ENCODE peak calls at places on chromosomes 1 and 21, in nine cellular contexts. One of them, this sample, is unnamed.
A peak's percentile ranks its signal among the peaks of the same experiment; 100 is the strongest.

GRCh38 chr21:41294548-41295231 is 21.9 kb upstream of the FAM3B start:
- DNase-seq in astrocyte of the cerebellum: no peak
- DNase-seq in naive thymus-derived CD4-positive, alpha-beta T cell: no peak
- DNase-seq in kidney tubule cell: no peak
- DNase-seq in NCI-H1105: no peak
- DNase-seq in HEK293T: no peak
- DNase-seq in left colon: no peak
- DNase-seq in stimulated activated CD8-positive, alpha-beta memory T cell treated with anti-CD3 and anti-CD28 coated beads, Interleukin-7, amount 100 ng/mL, for 1 hour: no peak
- DNase-seq in GM12865: no peak
- DNase-seq in this sample: no peak

GRCh38 chr1:208714356-208714755 is 470.2 kb upstream of the PLXNA2 start:
- DNase-seq in NCI-H1105: no peak
- DNase-seq in naive thymus-derived CD4-positive, alpha-beta T cell: no peak
- DNase-seq in stimulated activated CD8-positive, alpha-beta memory T cell treated with anti-CD3 and anti-CD28 coated beads, Interleukin-7, amount 100 ng/mL, for 1 hour: no peak
- DNase-seq in GM12865: no peak
- DNase-seq in astrocyte of the cerebellum: no peak
- DNase-seq in left colon: no peak
- DNase-seq in kidney tubule cell: no peak
- DNase-seq in HEK293T: no peak
- DNase-seq in this sample: no peak

GRCh38 chr1:205983925-205984725 is 19.1 kb downstream of the RAB7B start:
- DNase-seq in NCI-H1105: no peak
- DNase-seq in left colon: peak; percentile 64
- DNase-seq in GM12865: peak; percentile 68
- DNase-seq in HEK293T: peak; percentile 77
- DNase-seq in stimulated activated CD8-positive, alpha-beta memory T cell treated with anti-CD3 and anti-CD28 coated beads, Interleukin-7, amount 100 ng/mL, for 1 hour: no peak
- DNase-seq in astrocyte of the cerebellum: no peak
- DNase-seq in kidney tubule cell: peak; percentile 84
- DNase-seq in naive thymus-derived CD4-positive, alpha-beta T cell: no peak
- DNase-seq in this sample: peak; percentile 72

GRCh38 chr1:53450225-53450624 is 9.0 kb upstream of the DMRTB1 start:
- DNase-seq in astrocyte of the cerebellum: no peak
- DNase-seq in stimulated activated CD8-positive, alpha-beta memory T cell treated with anti-CD3 and anti-CD28 coated beads, Interleukin-7, amount 100 ng/mL, for 1 hour: no peak
- DNase-seq in naive thymus-derived CD4-positive, alpha-beta T cell: no peak
- DNase-seq in GM12865: no peak
- DNase-seq in kidney tubule cell: no peak
- DNase-seq in NCI-H1105: no peak
- DNase-seq in left colon: no peak
- DNase-seq in HEK293T: no peak
- DNase-seq in this sample: no peak

GRCh38 chr1:241356187-241356518 is 852 bp downstream of the RGS7 start:
- DNase-seq in left colon: no peak
- DNase-seq in naive thymus-derived CD4-positive, alpha-beta T cell: no peak
- DNase-seq in astrocyte of the cerebellum: no peak
- DNase-seq in NCI-H1105: peak; percentile 16
- DNase-seq in stimulated activated CD8-positive, alpha-beta memory T cell treated with anti-CD3 and anti-CD28 coated beads, Interleukin-7, amount 100 ng/mL, for 1 hour: no peak
- DNase-seq in HEK293T: no peak
- DNase-seq in GM12865: no peak
- DNase-seq in kidney tubule cell: no peak
- DNase-seq in this sample: no peak

GRCh38 chr21:35664683-35665082 is 395.6 kb downstream of the SETD4 start:
- DNase-seq in astrocyte of the cerebellum: peak; percentile 33
- DNase-seq in NCI-H1105: no peak
- DNase-seq in kidney tubule cell: peak; percentile 94
- DNase-seq in naive thymus-derived CD4-positive, alpha-beta T cell: no peak
- DNase-seq in left colon: no peak
- DNase-seq in GM12865: peak; percentile 18
- DNase-seq in HEK293T: no peak
- DNase-seq in stimulated activated CD8-positive, alpha-beta memory T cell treated with anti-CD3 and anti-CD28 coated beads, Interleukin-7, amount 100 ng/mL, for 1 hour: no peak
- DNase-seq in this sample: peak; percentile 31

GRCh38 chr1:11963622-11964021 is 16.6 kb upstream of the MFN2 start:
- DNase-seq in naive thymus-derived CD4-positive, alpha-beta T cell: no peak
- DNase-seq in GM12865: no peak
- DNase-seq in astrocyte of the cerebellum: no peak
- DNase-seq in NCI-H1105: no peak
- DNase-seq in HEK293T: no peak
- DNase-seq in stimulated activated CD8-positive, alpha-beta memory T cell treated with anti-CD3 and anti-CD28 coated beads, Interleukin-7, amount 100 ng/mL, for 1 hour: no peak
- DNase-seq in left colon: no peak
- DNase-seq in kidney tubule cell: no peak
- DNase-seq in this sample: no peak

GRCh38 chr1:7421471-7422075 is 349.5 kb upstream of the VAMP3 start:
- DNase-seq in stimulated activated CD8-positive, alpha-beta memory T cell treated with anti-CD3 and anti-CD28 coated beads, Interleukin-7, amount 100 ng/mL, for 1 hour: no peak
- DNase-seq in naive thymus-derived CD4-positive, alpha-beta T cell: no peak
- DNase-seq in GM12865: no peak
- DNase-seq in NCI-H1105: no peak
- DNase-seq in left colon: no peak
- DNase-seq in astrocyte of the cerebellum: no peak
- DNase-seq in HEK293T: no peak
- DNase-seq in kidney tubule cell: no peak
- DNase-seq in this sample: no peak

GRCh38 chr1:77978293-77978968 is 441 bp downstream of the FUBP1 start:
- DNase-seq in HEK293T: peak; percentile 79
- DNase-seq in NCI-H1105: peak; percentile 92
- DNase-seq in stimulated activated CD8-positive, alpha-beta memory T cell treated with anti-CD3 and anti-CD28 coated beads, Interleukin-7, amount 100 ng/mL, for 1 hour: peak; percentile 39
- DNase-seq in GM12865: peak; percentile 98
- DNase-seq in naive thymus-derived CD4-positive, alpha-beta T cell: peak; percentile 91
- DNase-seq in astrocyte of the cerebellum: peak; percentile 92
- DNase-seq in kidney tubule cell: peak; percentile 92
- DNase-seq in left colon: peak; percentile 65
- DNase-seq in this sample: peak; percentile 79

GRCh38 chr1:55420866-55421265 is 205.7 kb upstream of the USP24 start:
- DNase-seq in NCI-H1105: no peak
- DNase-seq in left colon: no peak
- DNase-seq in kidney tubule cell: peak; percentile 78
- DNase-seq in HEK293T: no peak
- DNase-seq in stimulated activated CD8-positive, alpha-beta memory T cell treated with anti-CD3 and anti-CD28 coated beads, Interleukin-7, amount 100 ng/mL, for 1 hour: no peak
- DNase-seq in naive thymus-derived CD4-positive, alpha-beta T cell: no peak
- DNase-seq in GM12865: no peak
- DNase-seq in astrocyte of the cerebellum: no peak
- DNase-seq in this sample: no peak

GRCh38 chr1:21939650-21940374 is 2.7 kb upstream of the HSPG2 start:
- DNase-seq in GM12865: peak; percentile 29
- DNase-seq in astrocyte of the cerebellum: peak; percentile 87
- DNase-seq in NCI-H1105: peak; percentile 39
- DNase-seq in HEK293T: peak; percentile 62
- DNase-seq in kidney tubule cell: peak; percentile 99
- DNase-seq in stimulated activated CD8-positive, alpha-beta memory T cell treated with anti-CD3 and anti-CD28 coated beads, Interleukin-7, amount 100 ng/mL, for 1 hour: no peak
- DNase-seq in left colon: peak; percentile 82
- DNase-seq in naive thymus-derived CD4-positive, alpha-beta T cell: no peak
- DNase-seq in this sample: no peak

GRCh38 chr1:37323486-37324377 is 150.6 kb upstream of the ZC3H12A start:
- DNase-seq in HEK293T: peak; percentile 51
- DNase-seq in astrocyte of the cerebellum: no peak
- DNase-seq in naive thymus-derived CD4-positive, alpha-beta T cell: no peak
- DNase-seq in left colon: no peak
- DNase-seq in kidney tubule cell: peak; percentile 39
- DNase-seq in GM12865: peak; percentile 57
- DNase-seq in NCI-H1105: no peak
- DNase-seq in stimulated activated CD8-positive, alpha-beta memory T cell treated with anti-CD3 and anti-CD28 coated beads, Interleukin-7, amount 100 ng/mL, for 1 hour: no peak
- DNase-seq in this sample: peak; percentile 81

GRCh38 chr1:226690460-226690982 is 48.6 kb downstream of the ITPKB start:
- DNase-seq in kidney tubule cell: no peak
- DNase-seq in stimulated activated CD8-positive, alpha-beta memory T cell treated with anti-CD3 and anti-CD28 coated beads, Interleukin-7, amount 100 ng/mL, for 1 hour: no peak
- DNase-seq in HEK293T: no peak
- DNase-seq in GM12865: no peak
- DNase-seq in naive thymus-derived CD4-positive, alpha-beta T cell: peak; percentile 87
- DNase-seq in left colon: no peak
- DNase-seq in astrocyte of the cerebellum: no peak
- DNase-seq in NCI-H1105: no peak
- DNase-seq in this sample: no peak

GRCh38 chr1:48470506-48470905 is 1.5 kb downstream of the SPATA6 start:
- DNase-seq in kidney tubule cell: peak; percentile 53
- DNase-seq in HEK293T: no peak
- DNase-seq in naive thymus-derived CD4-positive, alpha-beta T cell: no peak
- DNase-seq in astrocyte of the cerebellum: no peak
- DNase-seq in GM12865: no peak
- DNase-seq in stimulated activated CD8-positive, alpha-beta memory T cell treated with anti-CD3 and anti-CD28 coated beads, Interleukin-7, amount 100 ng/mL, for 1 hour: no peak
- DNase-seq in left colon: peak; percentile 45
- DNase-seq in NCI-H1105: no peak
- DNase-seq in this sample: no peak

This sample was measured in GM13977.